ENCODE peak calls at places on chromosomes 16 and 17, in ten cellular contexts. I, Q, D, U, B, J, N, S, F and Z are unnamed samples. For H3K9me3, the result is how much of the 10 kb centered on the place peaks cover.

GRCh38 chr16:778909-779527 is 9.2 kb downstream of the RPUSD1 start:
- DNase-seq in I (no peak), J (no peak), Q (no peak), D (no peak), U (no peak), S (no peak), B (no peak), F (no peak), N (no peak), Z (no peak)

GRCh38 chr17:49285716-49286115 is 55.1 kb upstream of the PHOSPHO1 start:
- DNase-seq in N (no peak), F (no peak), J (no peak), B (no peak), S (no peak), D (no peak), Q (no peak), I (no peak), U (no peak), Z (peak)

GRCh38 chr16:20740901-20741491 is 622 bp downstream of the THUMPD1 start:
- DNase-seq in B (peak), J (peak), Q (peak), F (peak), D (peak), I (peak), S (peak), U (peak), N (peak), Z (peak)

GRCh38 chr16:88359008-88359407 is 23.8 kb upstream of the ZNF469 start:
- DNase-seq in U (no peak), S (peak), Q (no peak), B (no peak), I (no peak), J (peak), N (no peak), D (no peak), F (no peak), Z (no peak)

GRCh38 chr16:76583466-76583865 is 306.3 kb downstream of the CNTNAP4 start:
- DNase-seq in F (no peak), U (peak), J (peak), N (no peak), I (no peak), B (no peak), Q (no peak), S (no peak), D (peak), Z (no peak)

GRCh38 chr17:58088624-58089023 is 5.4 kb downstream of the DYNLL2 start:
- DNase-seq in J (no peak), D (no peak), N (no peak), U (no peak), S (no peak), B (no peak), F (no peak), I (no peak), Q (no peak), Z (no peak)

GRCh38 chr17:11628374-11628773 is 30.1 kb downstream of the DNAH9 start:
- DNase-seq in I (no peak), N (no peak), U (no peak), F (no peak), J (no peak), D (no peak), Q (no peak), B (no peak), S (no peak), Z (no peak)

GRCh38 chr16:3115011-3115410 is 2.6 kb downstream of the ZNF205 start:
- DNase-seq in U (no peak), N (no peak), S (no peak), F (no peak), D (no peak), Q (no peak), I (no peak), B (no peak), J (no peak), Z (no peak)

GRCh38 chr17:42191209-42191608 is 3.1 kb downstream of the GHDC start:
- DNase-seq in N (no peak), B (no peak), J (peak), F (no peak), I (no peak), U (no peak), Q (no peak), D (no peak), S (no peak), Z (no peak)

GRCh38 chr16:19179890-19180490 is 11.9 kb downstream of the SYT17 start:
- DNase-seq in U (peak), B (no peak), I (peak), D (peak), J (peak), Q (peak), F (peak), S (peak), N (no peak), Z (peak)

GRCh38 chr16:17471745-17472075 is 950 bp upstream of the XYLT1 start:
- DNase-seq in J (no peak), S (no peak), I (peak), F (no peak), D (no peak), N (no peak), B (no peak), U (peak), Q (no peak), Z (no peak)

GRCh38 chr17:64420143-64420670 is 28.7 kb upstream of the MILR1 start:
- DNase-seq in J (peak), I (peak), D (peak), F (no peak), S (no peak), Q (peak), U (peak), B (no peak), N (peak), Z (no peak)

GRCh38 chr16:57741660-57742191 is 6.2 kb downstream of the KATNB1 start:
- DNase-seq in U (no peak), D (no peak), F (no peak), Q (no peak), S (no peak), J (no peak), B (no peak), N (no peak), I (no peak), Z (no peak)

GRCh38 chr17:73203788-73204479 is 11.1 kb downstream of the COG1 start:
- DNase-seq in U (no peak), Q (peak), F (no peak), S (no peak), N (no peak), B (no peak), D (no peak), I (no peak), J (no peak), Z (no peak)

GRCh38 chr17:50668025-50668837 is 33.5 kb downstream of the ABCC3 start:
- DNase-seq in B (no peak), D (peak), N (no peak), J (no peak), I (peak), S (no peak), F (no peak), U (peak), Q (no peak), Z (no peak)

DNA sequence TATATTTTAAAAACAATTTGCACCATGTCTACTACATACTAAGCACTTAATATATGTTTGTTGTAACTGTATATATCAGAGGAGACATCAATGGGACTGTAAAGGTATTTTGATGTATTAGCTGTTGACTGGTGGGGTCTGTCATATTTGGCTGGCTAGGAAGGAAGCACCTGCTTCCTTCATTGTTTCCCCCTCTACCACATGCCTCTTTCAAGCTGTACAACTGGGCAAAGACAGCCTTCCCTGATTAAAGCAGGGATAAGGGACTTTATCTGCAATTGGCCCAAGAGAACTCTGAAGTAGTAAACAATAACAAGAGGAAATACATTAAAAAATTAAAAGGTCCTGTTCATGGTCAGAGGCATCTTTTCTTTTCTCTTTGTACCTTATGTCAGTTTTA is 5.5 kb upstream of the SLFN12L start:
- DNase-seq in J (no peak), B (no peak), U (no peak), D (no peak), S (no peak), N (no peak), F (no peak), Q (no peak), I (no peak), Z (no peak)
- H3K27ac ChIP-seq in J (no peak), B (no peak), U (no peak), D (no peak), S (peak), N (no peak), F (no peak), Q (no peak), I (no peak), Z (no peak)

DNA sequence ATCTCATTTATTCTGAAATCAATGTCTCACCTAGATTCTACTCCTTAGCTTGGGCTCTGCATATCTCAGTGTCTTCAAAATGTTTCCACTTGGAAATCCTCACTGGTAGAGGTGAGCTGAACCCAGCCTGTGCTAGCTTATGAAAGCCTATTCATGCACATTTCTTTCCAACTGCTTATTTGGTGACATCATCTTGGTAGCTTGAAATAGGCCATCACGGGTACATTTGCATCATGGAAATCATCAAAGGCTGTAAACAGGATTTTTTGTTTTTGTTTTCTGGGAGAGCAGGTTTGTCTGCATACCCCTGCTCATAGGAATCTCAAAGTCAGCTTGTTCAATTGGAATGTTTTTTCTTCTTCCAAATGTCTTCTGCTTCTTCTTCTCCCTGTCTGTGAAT is 130.8 kb downstream of the KCNJ18 start:
- DNase-seq in S (no peak), B (no peak), N (no peak), F (no peak), J (no peak), D (no peak), U (no peak), Q (no peak), I (no peak), Z (no peak)
- H3K9me3 ChIP-seq in S (under half), B (under half), N (under half), F (under half), J (under half), D (under half), U (under half), Q (under half), I (under half), Z (under half)

GRCh38 chr17:78919816-78920516 is 5.2 kb downstream of the TIMP2 start:
- DNase-seq in S (no peak), J (no peak), D (no peak), I (no peak), Q (no peak), B (no peak), F (no peak), U (no peak), N (no peak), Z (no peak)
- H3K27ac ChIP-seq in S (peak), J (no peak), D (no peak), I (no peak), Q (no peak), B (peak), F (no peak), U (peak), N (no peak), Z (peak)

DNA sequence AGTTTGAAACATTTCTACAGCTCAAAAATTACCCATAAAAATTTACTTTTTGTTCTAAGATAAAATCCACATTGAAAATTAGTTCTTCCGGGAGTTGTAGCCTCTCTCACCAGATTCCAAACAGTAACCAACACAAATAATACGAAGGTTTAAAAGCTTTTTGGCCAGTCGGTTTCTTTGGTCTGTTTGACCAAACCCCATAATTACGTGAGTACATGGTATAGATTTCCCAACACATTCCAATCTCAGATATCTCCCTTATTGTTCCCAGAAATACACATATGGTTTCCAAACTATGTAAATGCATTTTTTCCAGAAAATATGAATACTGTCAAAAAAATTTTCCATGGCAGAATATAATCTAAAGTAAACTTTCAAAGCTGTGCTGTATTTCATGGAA is 722.0 kb downstream of the KCNJ2 start:
- DNase-seq in F (no peak), S (no peak), D (no peak), J (no peak), B (no peak), U (no peak), Q (no peak), N (no peak), I (no peak), Z (no peak)
- H3K9me3 ChIP-seq in F (under half), S (under half), D (under half), J (under half), B (under half), U (under half), Q (under half), N (under half), I (under half), Z (under half)

GRCh38 chr17:77154187-77154586 is 13.4 kb downstream of the SEC14L1 start:
- DNase-seq in Q (no peak), B (no peak), I (no peak), D (no peak), N (no peak), S (no peak), U (peak), J (no peak), F (no peak), Z (no peak)
- H3K27ac ChIP-seq in Q (no peak), B (peak), I (no peak), D (no peak), N (no peak), S (peak), U (peak), J (no peak), F (peak), Z (peak)